ENCODE peak calls at places on chromosome 16, in nine cellular contexts. I, P, F, J, U, V, O, B and Z are unnamed samples.

GRCh38 chr16:80055831-80056230 is 455.3 kb upstream of the MAF start:
- DNase-seq in I (no peak), P (no peak), F (no peak), J (no peak), U (no peak), V (no peak), O (no peak), B (no peak), Z (no peak)

GRCh38 chr16:29858974-29859373 is 4.1 kb downstream of the CDIPT start:
- DNase-seq in I (no peak), P (no peak), F (no peak), J (no peak), U (no peak), V (no peak), O (no peak), B (no peak), Z (no peak)

GRCh38 chr16:2962334-2963073 is 1.6 kb upstream of the KREMEN2 start:
- DNase-seq in I (no peak), P (no peak), F (no peak), J (no peak), U (no peak), V (no peak), O (no peak), B (no peak), Z (no peak)

GRCh38 chr16:22353188-22353919 is 21.1 kb downstream of the CDR2 start:
- DNase-seq in I (peak), P (peak), F (no peak), J (no peak), U (no peak), V (no peak), O (no peak), B (peak), Z (no peak)

GRCh38 chr16:81492965-81493754 is 48.6 kb downstream of the CMIP start:
- DNase-seq in I (no peak), P (no peak), F (no peak), J (no peak), U (no peak), V (no peak), O (no peak), B (no peak), Z (no peak)

GRCh38 chr16:1981972-1982574 is 804 bp upstream of the NOXO1 start:
- DNase-seq in I (no peak), P (no peak), F (no peak), J (no peak), U (no peak), V (no peak), O (peak), B (no peak), Z (no peak)

GRCh38 chr16:88716601-88717001 is 10.3 kb downstream of the CTU2 start:
- DNase-seq in I (no peak), P (no peak), F (no peak), J (no peak), U (no peak), V (no peak), O (no peak), B (no peak), Z (no peak)

GRCh38 chr16:19589771-19590302 is 34.3 kb downstream of the VPS35L start:
- DNase-seq in I (peak), P (no peak), F (no peak), J (no peak), U (no peak), V (no peak), O (no peak), B (peak), Z (no peak)

GRCh38 chr16:2686912-2687507 is 4.7 kb downstream of the KCTD5 start:
- DNase-seq in I (no peak), P (no peak), F (no peak), J (no peak), U (no peak), V (no peak), O (no peak), B (peak), Z (no peak)

GRCh38 chr16:85781685-85782370 is 17.5 kb downstream of the EMC8 start:
- DNase-seq in I (peak), P (no peak), F (no peak), J (no peak), U (no peak), V (no peak), O (no peak), B (peak), Z (peak)